ENCODE peak calls at places on chromosome 20, in four cellular contexts. One of them, this sample, is unnamed.

GRCh38 chr20:62394248-62395245 is 7.6 kb downstream of the RPS21 start:
- ATAC-seq in activated CD8-positive, alpha-beta memory T cell treated with anti-CD3 and anti-CD28 coated beads, Interleukin-2, amount 10 ng/mL, durations not matched to agents 7 days and 5 days: no peak
- ATAC-seq in pancreas: no peak
- ATAC-seq in K562: no peak
- ATAC-seq in this sample: no peak

GRCh38 chr20:46985671-46986070 is 91.0 kb downstream of the EYA2 start:
- ATAC-seq in K562: no peak
- ATAC-seq in pancreas: no peak
- ATAC-seq in activated CD8-positive, alpha-beta memory T cell treated with anti-CD3 and anti-CD28 coated beads, Interleukin-2, amount 10 ng/mL, durations not matched to agents 7 days and 5 days: no peak
- ATAC-seq in this sample: no peak

GRCh38 chr20:54524849-54525248 is 49.5 kb downstream of the DOK5 start:
- ATAC-seq in K562: no peak
- ATAC-seq in pancreas: no peak
- ATAC-seq in activated CD8-positive, alpha-beta memory T cell treated with anti-CD3 and anti-CD28 coated beads, Interleukin-2, amount 10 ng/mL, durations not matched to agents 7 days and 5 days: no peak
- ATAC-seq in this sample: no peak

GRCh38 chr20:58824843-58825242 is 25.9 kb downstream of the GNAS-AS1 start:
- ATAC-seq in activated CD8-positive, alpha-beta memory T cell treated with anti-CD3 and anti-CD28 coated beads, Interleukin-2, amount 10 ng/mL, durations not matched to agents 7 days and 5 days: no peak
- ATAC-seq in pancreas: no peak
- ATAC-seq in K562: no peak
- ATAC-seq in this sample: no peak

GRCh38 chr20:8389381-8390368 is 257.6 kb downstream of the PLCB1 start:
- ATAC-seq in pancreas: peak; percentile 59
- ATAC-seq in activated CD8-positive, alpha-beta memory T cell treated with anti-CD3 and anti-CD28 coated beads, Interleukin-2, amount 10 ng/mL, durations not matched to agents 7 days and 5 days: no peak
- ATAC-seq in K562: no peak
- ATAC-seq in this sample: no peak

GRCh38 chr20:47334022-47334551 is 22.4 kb downstream of the ZMYND8 start:
- ATAC-seq in pancreas: peak; percentile 54
- ATAC-seq in K562: no peak
- ATAC-seq in activated CD8-positive, alpha-beta memory T cell treated with anti-CD3 and anti-CD28 coated beads, Interleukin-2, amount 10 ng/mL, durations not matched to agents 7 days and 5 days: peak; percentile 64
- ATAC-seq in this sample: no peak

GRCh38 chr20:60046011-60046413 is 87.8 kb downstream of the CDH26 start:
- ATAC-seq in pancreas: peak; percentile 48
- ATAC-seq in K562: no peak
- ATAC-seq in activated CD8-positive, alpha-beta memory T cell treated with anti-CD3 and anti-CD28 coated beads, Interleukin-2, amount 10 ng/mL, durations not matched to agents 7 days and 5 days: no peak
- ATAC-seq in this sample: no peak

GRCh38 chr20:16902657-16903056 is 154.5 kb downstream of the OTOR start:
- ATAC-seq in activated CD8-positive, alpha-beta memory T cell treated with anti-CD3 and anti-CD28 coated beads, Interleukin-2, amount 10 ng/mL, durations not matched to agents 7 days and 5 days: no peak
- ATAC-seq in pancreas: no peak
- ATAC-seq in K562: no peak
- ATAC-seq in this sample: no peak

GRCh38 chr20:33709905-33710541 is 10.1 kb downstream of the PXMP4 start:
- ATAC-seq in pancreas: no peak
- ATAC-seq in K562: peak; percentile 88
- ATAC-seq in activated CD8-positive, alpha-beta memory T cell treated with anti-CD3 and anti-CD28 coated beads, Interleukin-2, amount 10 ng/mL, durations not matched to agents 7 days and 5 days: peak; percentile 36
- ATAC-seq in this sample: peak; percentile 52

GRCh38 chr20:8094845-8095244 is 37.2 kb upstream of the PLCB1 start:
- ATAC-seq in activated CD8-positive, alpha-beta memory T cell treated with anti-CD3 and anti-CD28 coated beads, Interleukin-2, amount 10 ng/mL, durations not matched to agents 7 days and 5 days: no peak
- ATAC-seq in pancreas: peak; percentile 92
- ATAC-seq in K562: no peak
- ATAC-seq in this sample: no peak

GRCh38 chr20:14454296-14454695 is 116.9 kb upstream of the FLRT3 start:
- ATAC-seq in K562: no peak
- ATAC-seq in pancreas: no peak
- ATAC-seq in activated CD8-positive, alpha-beta memory T cell treated with anti-CD3 and anti-CD28 coated beads, Interleukin-2, amount 10 ng/mL, durations not matched to agents 7 days and 5 days: no peak
- ATAC-seq in this sample: no peak

GRCh38 chr20:18712877-18713276 is 100.7 kb upstream of the SCP2D1 start:
- ATAC-seq in K562: peak; percentile 42
- ATAC-seq in pancreas: no peak
- ATAC-seq in activated CD8-positive, alpha-beta memory T cell treated with anti-CD3 and anti-CD28 coated beads, Interleukin-2, amount 10 ng/mL, durations not matched to agents 7 days and 5 days: no peak
- ATAC-seq in this sample: no peak

GRCh38 chr20:9467995-9468394 is 46.4 kb upstream of the LAMP5 start:
- ATAC-seq in activated CD8-positive, alpha-beta memory T cell treated with anti-CD3 and anti-CD28 coated beads, Interleukin-2, amount 10 ng/mL, durations not matched to agents 7 days and 5 days: no peak
- ATAC-seq in K562: no peak
- ATAC-seq in pancreas: no peak
- ATAC-seq in this sample: no peak

GRCh38 chr20:44644384-44645131 is 6.9 kb downstream of the ADA start:
- ATAC-seq in pancreas: no peak
- ATAC-seq in K562: no peak
- ATAC-seq in activated CD8-positive, alpha-beta memory T cell treated with anti-CD3 and anti-CD28 coated beads, Interleukin-2, amount 10 ng/mL, durations not matched to agents 7 days and 5 days: peak; percentile 49
- ATAC-seq in this sample: peak; percentile 62

GRCh38 chr20:35297740-35298139 is 5.5 kb upstream of the FAM83C start:
- ATAC-seq in K562: no peak
- ATAC-seq in pancreas: no peak
- ATAC-seq in activated CD8-positive, alpha-beta memory T cell treated with anti-CD3 and anti-CD28 coated beads, Interleukin-2, amount 10 ng/mL, durations not matched to agents 7 days and 5 days: no peak
- ATAC-seq in this sample: no peak

GRCh38 chr20:53023717-53024116 is 51.6 kb downstream of the TSHZ2 start:
- ATAC-seq in activated CD8-positive, alpha-beta memory T cell treated with anti-CD3 and anti-CD28 coated beads, Interleukin-2, amount 10 ng/mL, durations not matched to agents 7 days and 5 days: no peak
- ATAC-seq in K562: no peak
- ATAC-seq in pancreas: peak; percentile 38
- ATAC-seq in this sample: peak; percentile 53

GRCh38 chr20:48864254-48864653 is 36.5 kb upstream of the PREX1 start:
- ATAC-seq in pancreas: no peak
- ATAC-seq in activated CD8-positive, alpha-beta memory T cell treated with anti-CD3 and anti-CD28 coated beads, Interleukin-2, amount 10 ng/mL, durations not matched to agents 7 days and 5 days: no peak
- ATAC-seq in K562: peak; percentile 37
- ATAC-seq in this sample: no peak

GRCh38 chr20:61580958-61581824 is 329.1 kb downstream of the CDH4 start:
- ATAC-seq in K562: no peak
- ATAC-seq in activated CD8-positive, alpha-beta memory T cell treated with anti-CD3 and anti-CD28 coated beads, Interleukin-2, amount 10 ng/mL, durations not matched to agents 7 days and 5 days: no peak
- ATAC-seq in pancreas: no peak
- ATAC-seq in this sample: no peak